ENCODE peak calls at places on chromosomes 7 and 10, in five cellular contexts. B, E, X, G and L are unnamed samples.

GRCh38 chr7:112204072-112204775 is 2.0 kb downstream of the DOCK4 start:
- DNase-seq in E (peak; percentile 47), X (no peak), G (no peak), B (no peak), L (no peak)

GRCh38 chr7:50745835-50746234 is 36.9 kb downstream of the GRB10 start:
- DNase-seq in E (no peak), G (no peak), X (no peak), B (no peak), L (no peak)

GRCh38 chr7:80288175-80289122 is 153.8 kb downstream of the GNAI1 start:
- DNase-seq in X (no peak), E (peak; percentile 44), B (no peak), G (no peak), L (no peak)

GRCh38 chr7:51186531-51186930 is 130.1 kb downstream of the COBL start:
- DNase-seq in G (no peak), B (no peak), X (no peak), E (no peak), L (no peak)

GRCh38 chr10:92627845-92628480 is 35.0 kb downstream of the KIF11 start:
- DNase-seq in G (no peak), E (peak; percentile 19), B (no peak), X (no peak), L (no peak)

GRCh38 chr7:94296886-94297285 is 97.8 kb upstream of the COL1A2 start:
- DNase-seq in B (no peak), G (no peak), E (no peak), X (no peak), L (no peak)

GRCh38 chr7:41652265-41652664 is 50.6 kb downstream of the INHBA start:
- DNase-seq in X (no peak), G (no peak), B (no peak), E (no peak), L (no peak)

GRCh38 chr10:129937351-129937751 is 26.7 kb downstream of the EBF3 start:
- DNase-seq in X (no peak), E (no peak), G (no peak), B (no peak), L (no peak)

GRCh38 chr7:66974986-66975590 is 20.3 kb downstream of the SBDS start:
- DNase-seq in B (no peak), X (no peak), E (no peak), G (no peak), L (no peak)

GRCh38 chr10:91006001-91006751 is 85.3 kb upstream of the ANKRD1 start:
- DNase-seq in E (peak; percentile 70), G (peak; percentile 36), X (peak; percentile 56), B (peak; percentile 46), L (no peak)

GRCh38 chr10:42973870-42974692 is 102.8 kb upstream of the RET start:
- DNase-seq in E (no peak), X (no peak), B (no peak), G (no peak), L (no peak)

GRCh38 chr7:31782411-31782991 is 95.5 kb downstream of the PPP1R17 start:
- DNase-seq in B (no peak), E (peak; percentile 66), X (no peak), G (no peak), L (peak; percentile 15)

GRCh38 chr10:88995156-88995876 is 4.7 kb downstream of the FAS start:
- DNase-seq in E (no peak), X (no peak), G (no peak), B (no peak), L (no peak)

GRCh38 chr7:10677211-10677610 is 296.5 kb upstream of the PHF14 start:
- DNase-seq in B (no peak), X (no peak), E (no peak), G (no peak), L (no peak)

GRCh38 chr7:30932562-30932961 is 20.9 kb downstream of the AQP1 start:
- DNase-seq in E (no peak), X (peak; percentile 15), G (no peak), B (no peak), L (no peak)